ENCODE peak calls at places on chromosomes 6 and 20, in nine cellular contexts. H is lower lobe of right lung, Q is fibroblast of lung, C is tibial artery, K is heart right ventricle, X is neural progenitor cell, F is right atrium auricular region, V is pancreas, Y is cardiac muscle cell. D is an unnamed sample. For H3K27me3, the result is how much of the 10 kb centered on the place peaks cover.

GRCh38 chr6:45556828-45557227 is 179.1 kb upstream of the SUPT3H start:
- DNase-seq in H (no peak), Q (no peak), C (no peak), K (no peak), X (no peak), F (no peak), V (no peak), Y (no peak), D (no peak)

GRCh38 chr6:35165630-35166071 is 24.5 kb upstream of the TCP11 start:
- DNase-seq in H (no peak), Q (no peak), C (no peak), K (no peak), X (no peak), F (no peak), V (peak), Y (no peak), D (peak)

GRCh38 chr6:105745464-105746129 is 340.5 kb upstream of the PRDM1 start:
- DNase-seq in H (no peak), Q (no peak), C (no peak), K (no peak), X (no peak), F (no peak), V (no peak), Y (no peak), D (no peak)

GRCh38 chr20:5714261-5715041 is 35.8 kb upstream of the SHLD1 start:
- DNase-seq in H (no peak), Q (no peak), C (no peak), K (peak), X (peak), F (no peak), V (no peak), Y (peak), D (peak)

GRCh38 chr20:21901470-21902275 is 196.2 kb downstream of the PAX1 start:
- DNase-seq in H (no peak), Q (no peak), C (peak), K (peak), X (no peak), F (peak), V (peak), Y (no peak), D (no peak)

GRCh38 chr20:46901638-46902037 is 7.0 kb downstream of the EYA2 start:
- DNase-seq in H (no peak), Q (no peak), C (no peak), K (no peak), X (no peak), F (no peak), V (no peak), Y (no peak), D (peak)

GRCh38 chr20:11266571-11266970 is 592.8 kb upstream of the JAG1 start:
- DNase-seq in H (no peak), Q (peak), C (no peak), K (no peak), X (no peak), F (no peak), V (no peak), Y (no peak), D (peak)

GRCh38 chr6:143514996-143515760 is 3.7 kb upstream of the FUCA2 start:
- DNase-seq in H (peak), Q (peak), C (no peak), K (peak), X (no peak), F (peak), V (peak), Y (peak), D (no peak)

GRCh38 chr6:163626073-163626867 is 211.8 kb downstream of the QKI start:
- DNase-seq in H (no peak), Q (peak), C (peak), K (no peak), X (no peak), F (no peak), V (no peak), Y (no peak), D (no peak)

GRCh38 chr20:32945710-32946221 is 58.5 kb downstream of the SUN5 start:
- DNase-seq in H (no peak), Q (peak), C (no peak), K (no peak), X (peak), F (no peak), V (no peak), Y (peak), D (peak)

GRCh38 chr20:36825374-36826104 is 50.4 kb upstream of the TLDC2 start:
- DNase-seq in H (no peak), Q (no peak), C (no peak), K (no peak), X (peak), F (no peak), V (no peak), Y (no peak), D (no peak)

GRCh38 chr6:138618168-138618567 is 118.9 kb upstream of the NHSL1 start:
- DNase-seq in H (no peak), Q (peak), C (no peak), K (no peak), X (no peak), F (no peak), V (no peak), Y (no peak), D (no peak)

GRCh38 chr6:84601366-84601765 is 163.0 kb downstream of the TBX18 start:
- DNase-seq in H (no peak), Q (no peak), C (no peak), K (no peak), X (no peak), F (no peak), V (no peak), Y (no peak), D (no peak)

GRCh38 chr6:98992494-98992893 is 44.7 kb upstream of the FBXL4 start:
- DNase-seq in H (no peak), Q (no peak), C (no peak), K (peak), X (no peak), F (no peak), V (no peak), Y (no peak), D (no peak)

GRCh38 chr6:151630387-151630786 is 136.6 kb downstream of the CCDC170 start:
- DNase-seq in H (no peak), Q (no peak), C (no peak), K (no peak), X (no peak), F (no peak), V (no peak), Y (no peak), D (peak)

GRCh38 chr6:117515326-117515725 is 32.9 kb downstream of the DCBLD1 start:
- DNase-seq in H (no peak), Q (peak), C (no peak), K (no peak), X (no peak), F (no peak), V (no peak), Y (no peak), D (no peak)

GRCh38 chr6:160462551-160463109 is 114.5 kb downstream of the SLC22A3 start:
- DNase-seq in H (no peak), Q (peak), C (no peak), K (no peak), X (no peak), F (no peak), V (no peak), Y (peak), D (peak)

GRCh38 chr20:4064118-4064962 is 49.0 kb upstream of the RNF24 start:
- DNase-seq in H (peak), Q (peak), C (peak), K (peak), X (peak), F (peak), V (peak), Y (peak), D (peak)

GRCh38 chr6:56808871-56809359 is 146.0 kb upstream of the BEND6 start:
- DNase-seq in H (no peak), Q (peak), C (no peak), K (no peak), X (no peak), F (no peak), V (no peak), Y (no peak), D (peak)

GRCh38 chr20:868279-868678 is 34.8 kb downstream of the FAM110A start:
- DNase-seq in H (no peak), Q (no peak), C (no peak), K (no peak), X (no peak), F (no peak), V (no peak), Y (no peak), D (no peak)

GRCh38 chr6:111779660-111780059 is 93.6 kb downstream of the FYN start:
- DNase-seq in H (no peak), Q (no peak), C (no peak), K (no peak), X (no peak), F (no peak), V (no peak), Y (no peak), D (no peak)

GRCh38 chr6:33901822-33902816 is 98.3 kb upstream of the MLN start:
- DNase-seq in H (no peak), Q (no peak), C (no peak), K (no peak), X (no peak), F (no peak), V (no peak), Y (no peak), D (no peak)

GRCh38 chr6:37426945-37427510 is 6.0 kb upstream of the CMTR1 start:
- DNase-seq in H (no peak), Q (no peak), C (no peak), K (no peak), X (no peak), F (no peak), V (no peak), Y (no peak), D (no peak)

GRCh38 chr6:51926125-51926524 is 161.3 kb downstream of the PKHD1 start:
- DNase-seq in H (no peak), Q (no peak), C (no peak), K (no peak), X (no peak), F (no peak), V (no peak), Y (no peak), D (no peak)

GRCh38 chr6:157842213-157842612 is 19.2 kb downstream of the SNX9 start:
- DNase-seq in H (no peak), Q (no peak), C (no peak), K (no peak), X (no peak), F (no peak), V (no peak), Y (no peak), D (no peak)
- TF ChIP-seq CTCF in H (no peak), Q (no peak), C (no peak), K (no peak), X (no peak), F (no peak), V (no peak), Y (no peak), D (no peak)

GRCh38 chr6:110359554-110359953 is 1.4 kb upstream of the METTL24 start:
- DNase-seq in H (no peak), Q (no peak), C (no peak), K (no peak), X (no peak), F (no peak), V (no peak), Y (no peak), D (no peak)
- H3K27me3 ChIP-seq in H (under half), Q (under half), C (under half), K (under half), X (under half), F (under half), V (under half), Y (under half), D (under half)

GRCh38 chr6:17167327-17167979 is 65.6 kb downstream of the STMND1 start:
- DNase-seq in H (peak), Q (peak), C (no peak), K (peak), X (peak), F (no peak), V (peak), Y (peak), D (peak)
- TF ChIP-seq CTCF in H (peak), Q (no peak), C (peak), K (peak), X (peak), F (peak), V (no peak), Y (peak), D (peak)

GRCh38 chr6:28775405-28776129 is 148.2 kb downstream of the TRIM27 start:
- DNase-seq in H (no peak), Q (no peak), C (no peak), K (no peak), X (peak), F (no peak), V (no peak), Y (no peak), D (no peak)
- H3K27me3 ChIP-seq in H (half or more), Q (under half), C (half or more), K (half or more), X (half or more), F (under half), V (under half), Y (half or more), D (half or more)

GRCh38 chr6:168616807-168617756 is 176.1 kb downstream of the SMOC2 start:
- DNase-seq in H (no peak), Q (no peak), C (no peak), K (peak), X (peak), F (no peak), V (no peak), Y (no peak), D (no peak)
- TF ChIP-seq CTCF in H (peak), Q (no peak), C (peak), K (peak), X (peak), F (peak), V (no peak), Y (peak), D (peak)

GRCh38 chr20:58571341-58571941 is 56.2 kb upstream of the APCDD1L start:
- DNase-seq in H (no peak), Q (no peak), C (no peak), K (no peak), X (no peak), F (no peak), V (no peak), Y (no peak), D (no peak)
- H3K27me3 ChIP-seq in H (under half), Q (under half), C (under half), K (under half), X (under half), F (under half), V (under half), Y (under half), D (under half)

DNA sequence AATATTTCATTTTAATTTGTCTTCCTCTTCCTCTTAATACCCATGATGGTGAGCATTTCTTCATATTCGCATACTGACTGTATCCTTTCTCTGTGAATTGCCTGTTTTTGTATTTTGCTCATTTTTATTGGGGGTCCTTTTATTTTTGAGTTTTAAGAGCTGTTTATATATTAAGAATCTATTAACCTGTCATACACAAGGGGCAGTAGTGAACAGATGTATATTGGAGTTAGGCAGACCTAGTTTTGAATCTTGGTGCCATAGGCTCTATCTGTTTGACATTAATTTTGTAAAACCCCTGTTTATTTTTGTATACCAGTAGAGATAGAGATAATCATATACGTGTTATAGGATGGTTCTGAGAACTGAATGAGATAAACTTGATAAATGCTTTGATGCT is 3.1 kb upstream of the WFDC5 start:
- DNase-seq in H (no peak), Q (no peak), C (no peak), K (no peak), X (no peak), F (no peak), V (no peak), Y (no peak), D (no peak)
- TF ChIP-seq CTCF in H (no peak), Q (no peak), C (no peak), K (no peak), X (no peak), F (no peak), V (no peak), Y (peak), D (peak)

GRCh38 chr20:62741701-62742491 is 33.3 kb downstream of the NTSR1 start:
- DNase-seq in H (peak), Q (no peak), C (peak), K (no peak), X (no peak), F (no peak), V (no peak), Y (no peak), D (no peak)
- H3K27me3 ChIP-seq in H (under half), Q (under half), C (half or more), K (under half), X (under half), F (under half), V (under half), Y (under half), D (under half)

D was measured in bronchial epithelial cell.